ENCODE peak calls at places on chromosomes 4 and X, in eight cellular contexts. B is A549, S is body of pancreas, W is IMR-90, X is transverse colon, H is Peyer's patch, T is tibial nerve, J is breast epithelium. G is an unnamed sample.

GRCh38 chr4:61202638-61203495 is 2.7 kb downstream of the ADGRL3 start:
- DNase-seq in B (no peak), S (no peak), W (no peak), X (no peak), H (no peak), T (no peak), J (no peak), G (peak; percentile 48)

GRCh38 chr4:43048570-43048969 is 156.1 kb downstream of the GRXCR1 start:
- DNase-seq in B (no peak), S (no peak), W (no peak), X (no peak), H (no peak), T (no peak), J (no peak), G (no peak)

GRCh38 chr4:77385124-77385969 is 220.3 kb upstream of the CXCL13 start:
- DNase-seq in B (peak; percentile 20), S (peak; percentile 76), W (peak; percentile 63), X (peak; percentile 71), H (peak; percentile 85), T (peak; percentile 43), J (peak; percentile 59), G (peak; percentile 79)

GRCh38 chr4:102751964-102752363 is 8.8 kb downstream of the MANBA start:
- DNase-seq in B (no peak), S (no peak), W (no peak), X (no peak), H (no peak), T (no peak), J (no peak), G (no peak)

GRCh38 chr4:123564758-123565346 is 168.3 kb downstream of the SPRY1 start:
- DNase-seq in B (peak; percentile 74), S (peak; percentile 54), W (peak; percentile 69), X (peak; percentile 66), H (peak; percentile 84), T (no peak), J (no peak), G (peak; percentile 79)

GRCh38 chrX:68098431-68098830 is 334.9 kb downstream of the OPHN1 start:
- DNase-seq in B (no peak), S (no peak), W (no peak), X (no peak), H (no peak), T (no peak), J (no peak), G (no peak)

GRCh38 chr4:128517739-128518510 is 230.3 kb upstream of the PGRMC2 start:
- DNase-seq in B (peak; percentile 81), S (peak; percentile 26), W (peak; percentile 98), X (peak; percentile 14), H (no peak), T (peak; percentile 17), J (peak; percentile 21), G (peak; percentile 32)

GRCh38 chr4:98377626-98378025 is 116.4 kb downstream of the RAP1GDS1 start:
- DNase-seq in B (no peak), S (no peak), W (peak; percentile 70), X (no peak), H (no peak), T (no peak), J (no peak), G (no peak)

GRCh38 chr4:159048166-159048886 is 54.6 kb upstream of the RAPGEF2 start:
- DNase-seq in B (peak; percentile 21), S (peak; percentile 76), W (peak; percentile 79), X (peak; percentile 74), H (peak; percentile 78), T (peak; percentile 45), J (peak; percentile 64), G (peak; percentile 80)

DNA sequence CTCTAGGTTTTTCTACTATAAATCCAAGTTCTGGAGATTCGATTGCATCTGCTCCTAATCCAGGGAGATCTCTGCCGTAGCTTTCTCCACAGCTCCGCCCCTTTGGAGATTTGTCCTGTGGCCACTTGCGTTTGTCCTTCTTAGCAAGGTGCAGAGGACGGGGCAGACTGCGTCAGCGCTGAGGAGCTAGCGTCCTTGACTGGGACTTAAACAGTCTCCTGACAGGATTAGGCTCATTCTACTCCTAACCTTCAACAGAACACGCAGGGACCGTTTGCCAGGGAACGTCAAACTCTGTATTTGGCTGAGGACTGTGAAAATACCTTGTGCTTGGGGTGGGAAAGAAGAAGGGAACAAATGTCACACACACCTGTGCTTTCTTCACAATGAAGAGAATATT is 38.6 kb downstream of the SORBS2 start:
- DNase-seq in B (no peak), S (peak; percentile 83), W (no peak), X (no peak), H (peak; percentile 54), T (no peak), J (peak; percentile 38), G (no peak)
- H3K27ac ChIP-seq in B (no peak overlapping the region), S (peak overlapping the region; percentile 85), W (no peak overlapping the region), X (peak overlapping the region; percentile 62), H (peak overlapping the region; percentile 9), T (peak overlapping the region; percentile 78), J (peak overlapping the region; percentile 87), G (peak overlapping the region; percentile 5)

GRCh38 chr4:25312496-25313193 is at the start of gene ZCCHC4:
- DNase-seq in B (peak; percentile 18), S (peak; percentile 91), W (peak; percentile 90), X (peak; percentile 92), H (peak; percentile 95), T (peak; percentile 78), J (peak; percentile 84), G (peak; percentile 96)
- TF ChIP-seq POLR2A in B (peak; percentile 51), S (peak; percentile 35), W (peak; percentile 63), X (peak; percentile 64), H (peak; percentile 33), T (no peak), J (no peak), G (no peak)

GRCh38 chr4:41134581-41134980 is 79.8 kb downstream of the APBB2 start:
- DNase-seq in B (no peak), S (no peak), W (no peak), X (no peak), H (no peak), T (no peak), J (no peak), G (no peak)
- TF ChIP-seq CTCF in B (no peak), S (no peak), W (no peak), X (peak; percentile 15), H (no peak), T (no peak), J (no peak), G (no peak)

GRCh38 chr4:140242357-140243284 is 88.6 kb upstream of the MAML3 start:
- DNase-seq in B (no peak), S (no peak), W (no peak), X (peak; percentile 36), H (peak; percentile 74), T (no peak), J (no peak), G (no peak)
- H3K27ac ChIP-seq in B (peak overlapping the region; percentile 31), S (peak overlapping the region; percentile 63), W (no peak overlapping the region), X (peak overlapping the region; percentile 85), H (peak overlapping the region; percentile 29), T (peak overlapping the region; percentile 56), J (peak overlapping the region; percentile 52), G (no peak overlapping the region)

G was measured in testis.